ENCODE peak calls at places on chromosomes 1 and 21, in eight cellular contexts. H is GM12865, W is suprapubic skin, X is retinal pigment epithelial cell, G is right atrium auricular region, N is esophagus squamous epithelium, A is pancreas, R is fibroblast of pulmonary artery. M is an unnamed sample.

GRCh38 chr1:54327386-54328116 is 78.6 kb downstream of the SSBP3 start:
- DNase-seq in N (no peak), R (no peak), G (no peak), X (no peak), A (no peak), W (no peak), H (no peak), M (no peak)

GRCh38 chr1:172699111-172699510 is 40.2 kb downstream of the FASLG start:
- DNase-seq in A (no peak), H (peak), R (peak), G (no peak), X (no peak), W (no peak), N (no peak), M (no peak)

GRCh38 chr1:30745834-30746208 is 11.8 kb downstream of the LAPTM5 start:
- DNase-seq in W (no peak), R (no peak), N (no peak), A (no peak), G (no peak), H (peak), X (no peak), M (no peak)

GRCh38 chr1:61005572-61006386 is 76.6 kb upstream of the NFIA start:
- DNase-seq in H (no peak), W (no peak), X (no peak), R (no peak), A (no peak), G (no peak), N (no peak), M (no peak)

GRCh38 chr1:199983531-199983930 is 44.0 kb upstream of the NR5A2 start:
- DNase-seq in G (no peak), R (no peak), H (no peak), W (no peak), N (no peak), A (no peak), X (no peak), M (no peak)

GRCh38 chr1:25167269-25168192 is 64.8 kb downstream of the SYF2 start:
- DNase-seq in A (no peak), W (no peak), N (no peak), X (no peak), G (no peak), H (no peak), R (no peak), M (no peak)

GRCh38 chr1:14055442-14056225 is 355.6 kb downstream of the PRDM2 start:
- DNase-seq in W (no peak), G (no peak), N (no peak), H (no peak), R (no peak), A (no peak), X (peak), M (no peak)

GRCh38 chr1:239951518-239952130 is 140.1 kb upstream of the FMN2 start:
- DNase-seq in X (peak), A (peak), H (peak), R (peak), W (no peak), G (no peak), N (no peak), M (no peak)

GRCh38 chr1:6183520-6183989 is 3.4 kb upstream of the CHD5 start:
- DNase-seq in X (no peak), A (no peak), R (no peak), W (no peak), H (no peak), G (no peak), N (no peak), M (no peak)

GRCh38 chr1:90834354-90835171 is 117.5 kb upstream of the BARHL2 start:
- DNase-seq in G (no peak), N (no peak), W (no peak), A (no peak), R (no peak), H (no peak), X (no peak), M (no peak)

GRCh38 chr21:16078382-16078781 is 348.6 kb downstream of the USP25 start:
- DNase-seq in R (no peak), G (no peak), X (no peak), W (no peak), N (no peak), H (no peak), A (no peak), M (no peak)

GRCh38 chr21:17612023-17612564 is 607 bp downstream of the BTG3 start:
- DNase-seq in X (no peak), H (peak), G (peak), N (peak), W (peak), A (peak), R (peak), M (peak)

GRCh38 chr1:2534315-2534714 is 4.3 kb upstream of the HES5 start:
- DNase-seq in H (no peak), N (no peak), G (no peak), W (no peak), X (no peak), A (no peak), R (no peak), M (no peak)

GRCh38 chr21:44295163-44295601 is 4.7 kb upstream of the PFKL start:
- DNase-seq in H (no peak), N (no peak), A (no peak), R (no peak), X (no peak), G (no peak), W (no peak), M (no peak)

GRCh38 chr1:155794605-155795265 is 62.3 kb downstream of the GON4L start:
- DNase-seq in X (no peak), N (no peak), H (no peak), A (no peak), G (no peak), W (no peak), R (no peak), M (no peak)

GRCh38 chr1:51570063-51570720 is 46.7 kb upstream of the OSBPL9 start:
- DNase-seq in X (no peak), R (no peak), A (no peak), N (no peak), H (peak), W (no peak), G (no peak), M (no peak)

GRCh38 chr1:244207042-244207934 is 156.2 kb downstream of the ZBTB18 start:
- DNase-seq in W (no peak), G (no peak), H (no peak), A (no peak), R (peak), X (no peak), N (no peak), M (no peak)

GRCh38 chr1:206477110-206477509 is 6.8 kb downstream of the IKBKE start:
- DNase-seq in R (no peak), X (no peak), H (no peak), A (no peak), W (no peak), N (no peak), G (no peak), M (no peak)

GRCh38 chr1:22780696-22781095 is 70.1 kb downstream of the EPHB2 start:
- DNase-seq in W (no peak), A (no peak), G (no peak), H (peak), X (no peak), N (no peak), R (peak), M (no peak)

GRCh38 chr1:201019321-201019977 is 4.1 kb downstream of the KIF21B start:
- DNase-seq in W (no peak), X (no peak), N (peak), H (peak), A (no peak), R (peak), G (peak), M (no peak)

GRCh38 chr1:160834945-160835565 is 27.6 kb downstream of the CD244 start:
- DNase-seq in A (peak), H (peak), W (no peak), G (no peak), N (no peak), X (no peak), R (peak), M (no peak)

GRCh38 chr1:55039342-55040082 is at the start of gene PCSK9:
- DNase-seq in R (peak), G (no peak), A (peak), N (no peak), H (no peak), W (no peak), X (no peak), M (peak)

GRCh38 chr1:173418107-173418985 is 58.8 kb upstream of the PRDX6 start:
- DNase-seq in G (no peak), X (no peak), N (no peak), R (no peak), A (no peak), W (no peak), H (peak), M (no peak)

GRCh38 chr1:91569411-91570104 is 68.9 kb downstream of the CDC7 start:
- DNase-seq in W (peak), R (peak), A (no peak), X (peak), G (peak), N (no peak), H (no peak), M (peak)

GRCh38 chr1:5878938-5879337 is 113.3 kb downstream of the NPHP4 start:
- DNase-seq in N (no peak), X (no peak), G (no peak), A (no peak), H (no peak), R (no peak), W (no peak), M (no peak)

GRCh38 chr1:193367863-193368262 is 181.4 kb upstream of the B3GALT2 start:
- DNase-seq in X (no peak), H (no peak), R (no peak), A (no peak), W (no peak), G (no peak), N (no peak), M (no peak)

GRCh38 chr21:40672602-40673001 is 174.4 kb downstream of the DSCAM start:
- DNase-seq in W (no peak), N (no peak), X (no peak), H (no peak), R (no peak), A (no peak), G (no peak), M (no peak)

GRCh38 chr1:14301704-14302024 is 296.8 kb upstream of the KAZN start:
- DNase-seq in X (no peak), R (no peak), N (no peak), W (no peak), A (no peak), H (no peak), G (no peak), M (no peak)

GRCh38 chr1:33740040-33740745 is 123.7 kb upstream of the HMGB4 start:
- DNase-seq in W (no peak), G (no peak), R (no peak), X (no peak), A (no peak), N (no peak), H (no peak), M (no peak)

GRCh38 chr1:29629814-29630516 is 393.6 kb downstream of the PTPRU start:
- DNase-seq in R (no peak), G (no peak), W (no peak), A (no peak), N (no peak), H (no peak), X (no peak), M (no peak)

GRCh38 chr1:151132676-151133338 is 13.6 kb downstream of the SEMA6C start:
- DNase-seq in A (no peak), G (no peak), H (no peak), R (no peak), W (no peak), N (no peak), X (no peak), M (no peak)

GRCh38 chr21:44964381-44964780 is 24.6 kb downstream of the SLX9 start:
- DNase-seq in W (no peak), A (no peak), H (no peak), R (no peak), X (no peak), N (no peak), G (no peak), M (no peak)

GRCh38 chr1:210652329-210652954 is 323.7 kb downstream of the HHAT start:
- DNase-seq in R (no peak), A (no peak), W (no peak), N (no peak), G (no peak), H (no peak), X (no peak), M (no peak)
- TF ChIP-seq CTCF in R (no peak), A (no peak), W (no peak), N (no peak), G (no peak), H (no peak), X (no peak), M (no peak)

GRCh38 chr1:205321959-205322283 is 376 bp upstream of the NUAK2 start:
- DNase-seq in G (no peak), R (no peak), H (no peak), A (no peak), N (no peak), X (no peak), W (no peak), M (no peak)
- H3K4me3 ChIP-seq in G (peak), R (no peak), H (no peak), A (peak), N (peak), X (no peak), W (peak), M (peak)

GRCh38 chr1:41482906-41483895 is 1.3 kb downstream of the EDN2 start:
- DNase-seq in G (no peak), H (no peak), X (no peak), A (no peak), R (no peak), N (no peak), W (no peak), M (no peak)

GRCh38 chr1:41484881-41485280 is 398 bp upstream of the EDN2 start:
- DNase-seq in X (no peak), R (no peak), W (no peak), H (no peak), N (no peak), A (no peak), G (no peak), M (no peak)

GRCh38 chr1:41485605-41486004 is 1.1 kb upstream of the EDN2 start:
- DNase-seq in G (no peak), X (no peak), A (no peak), R (peak), H (no peak), W (no peak), N (no peak), M (no peak)

GRCh38 chr1:41482001-41482765 is 2.3 kb downstream of the EDN2 start:
- DNase-seq in G (no peak), R (peak), W (no peak), X (no peak), A (peak), H (no peak), N (no peak), M (peak)

GRCh38 chr1:41483960-41484844 is at the start of gene EDN2:
- DNase-seq in A (peak), W (peak), R (no peak), N (no peak), H (no peak), X (no peak), G (no peak), M (no peak)
- TF ChIP-seq CTCF in A (peak), W (peak), R (peak), N (peak), H (peak), X (peak), G (peak), M (peak)

GRCh38 chr1:8873001-8873400 is 5.5 kb downstream of the ENO1 start:
- DNase-seq in W (no peak), X (no peak), R (no peak), N (no peak), H (no peak), A (no peak), G (no peak), M (no peak)

GRCh38 chr1:8870605-8871538 is 7.6 kb downstream of the ENO1 start:
- DNase-seq in N (no peak), R (no peak), A (no peak), W (no peak), G (no peak), H (no peak), X (no peak), M (no peak)

GRCh38 chr1:8871965-8872399 is 6.5 kb downstream of the ENO1 start:
- DNase-seq in X (no peak), R (no peak), A (no peak), N (no peak), H (no peak), G (no peak), W (no peak), M (no peak)

GRCh38 chr1:8870118-8870517 is 8.4 kb downstream of the ENO1 start:
- DNase-seq in H (no peak), G (no peak), X (no peak), N (no peak), W (no peak), R (no peak), A (no peak), M (no peak)

DNA sequence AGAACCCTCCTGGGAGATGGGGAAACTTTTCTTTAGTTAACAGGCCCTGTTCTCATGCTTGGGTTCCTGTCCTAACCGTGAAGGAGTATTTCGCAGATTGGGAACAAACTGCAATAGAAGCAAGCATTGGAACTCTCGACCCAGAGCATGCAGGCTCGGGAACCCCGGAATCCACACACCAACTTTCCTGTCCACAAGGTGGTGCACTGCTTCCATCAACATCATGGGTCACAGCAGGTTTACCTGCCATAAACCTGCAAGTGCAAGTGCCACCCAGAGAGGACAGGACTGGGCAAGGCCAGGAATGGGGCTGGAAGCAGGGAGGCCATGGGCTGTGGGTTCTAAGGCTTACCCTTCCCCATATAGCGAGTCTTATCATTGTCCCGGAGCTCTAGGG is 6.9 kb downstream of the ENO1 start:
- DNase-seq in W (no peak), G (no peak), A (no peak), R (no peak), N (no peak), X (no peak), H (no peak), M (no peak)
- H3K4me3 ChIP-seq in W (no peak), G (no peak), A (no peak), R (no peak), N (no peak), X (no peak), H (no peak), M (no peak)

DNA sequence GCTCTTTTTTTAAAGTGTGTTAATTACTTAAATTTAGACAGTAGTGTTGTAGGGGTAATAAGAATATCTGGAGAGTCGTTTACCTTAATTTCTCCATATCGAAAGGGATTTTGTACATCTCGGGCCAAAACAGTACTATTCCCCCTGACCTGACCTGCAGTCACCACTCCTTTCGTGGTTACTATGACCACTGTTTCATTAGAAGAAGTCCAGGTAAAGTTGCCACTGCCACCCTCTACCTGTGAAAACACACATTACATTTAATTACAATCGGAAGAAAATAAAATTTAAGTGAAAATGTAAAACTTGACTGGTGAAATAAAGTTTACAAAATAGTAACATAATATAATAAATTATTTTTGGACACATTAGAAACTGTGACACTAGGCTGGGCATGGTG is 37.2 kb downstream of the NUP210L start:
- DNase-seq in G (no peak), W (no peak), A (no peak), R (no peak), N (no peak), X (no peak), H (no peak), M (no peak)
- TF ChIP-seq CTCF in G (no peak), W (no peak), A (no peak), R (no peak), N (no peak), X (no peak), H (no peak), M (peak)